ENCODE peak calls at places on chromosomes 12 and 14, in seven cellular contexts. One of them, this sample, is unnamed.

GRCh38 chr14:105073720-105074600 is 8.7 kb upstream of the GPR132 start:
- DNase-seq in WERI-Rb-1: no peak
- DNase-seq in NCI-H524: peak; percentile 81
- DNase-seq in GM12892: no peak
- DNase-seq in NCI-H748 treated with DMSO at 0.1 percent for 48 hours: no peak
- DNase-seq in cardiac fibroblast: no peak
- DNase-seq in endodermal cell: no peak
- DNase-seq in this sample: no peak

GRCh38 chr12:103667129-103667528 is 80.1 kb downstream of the STAB2 start:
- DNase-seq in WERI-Rb-1: no peak
- DNase-seq in NCI-H524: no peak
- DNase-seq in GM12892: no peak
- DNase-seq in NCI-H748 treated with DMSO at 0.1 percent for 48 hours: no peak
- DNase-seq in cardiac fibroblast: no peak
- DNase-seq in endodermal cell: no peak
- DNase-seq in this sample: no peak

GRCh38 chr14:50230601-50231474 is 540 bp downstream of the SOS2 start:
- DNase-seq in WERI-Rb-1: peak; percentile 40
- DNase-seq in NCI-H524: peak; percentile 69
- DNase-seq in GM12892: peak; percentile 23
- DNase-seq in NCI-H748 treated with DMSO at 0.1 percent for 48 hours: no peak
- DNase-seq in cardiac fibroblast: peak; percentile 66
- DNase-seq in endodermal cell: peak; percentile 73
- DNase-seq in this sample: peak; percentile 38

GRCh38 chr12:77891531-77892147 is 60.9 kb downstream of the NAV3 start:
- DNase-seq in WERI-Rb-1: no peak
- DNase-seq in NCI-H524: no peak
- DNase-seq in GM12892: no peak
- DNase-seq in NCI-H748 treated with DMSO at 0.1 percent for 48 hours: no peak
- DNase-seq in cardiac fibroblast: no peak
- DNase-seq in endodermal cell: no peak
- DNase-seq in this sample: no peak

GRCh38 chr12:13288937-13289643 is 92.6 kb downstream of the EMP1 start:
- DNase-seq in WERI-Rb-1: no peak
- DNase-seq in NCI-H524: no peak
- DNase-seq in GM12892: no peak
- DNase-seq in NCI-H748 treated with DMSO at 0.1 percent for 48 hours: no peak
- DNase-seq in cardiac fibroblast: no peak
- DNase-seq in endodermal cell: no peak
- DNase-seq in this sample: peak; percentile 7

GRCh38 chr12:126228936-126229335 is 1163.7 kb downstream of the AACS start:
- DNase-seq in WERI-Rb-1: no peak
- DNase-seq in NCI-H524: no peak
- DNase-seq in GM12892: no peak
- DNase-seq in NCI-H748 treated with DMSO at 0.1 percent for 48 hours: no peak
- DNase-seq in cardiac fibroblast: no peak
- DNase-seq in endodermal cell: no peak
- DNase-seq in this sample: no peak

GRCh38 chr14:80491131-80491530 is 279.8 kb upstream of the DIO2 start:
- DNase-seq in WERI-Rb-1: no peak
- DNase-seq in NCI-H524: no peak
- DNase-seq in GM12892: no peak
- DNase-seq in NCI-H748 treated with DMSO at 0.1 percent for 48 hours: peak; percentile 7
- DNase-seq in cardiac fibroblast: peak; percentile 55
- DNase-seq in endodermal cell: peak; percentile 69
- DNase-seq in this sample: no peak

GRCh38 chr12:65415826-65416225 is 137.3 kb downstream of the MSRB3 start:
- DNase-seq in WERI-Rb-1: no peak
- DNase-seq in NCI-H524: no peak
- DNase-seq in GM12892: no peak
- DNase-seq in NCI-H748 treated with DMSO at 0.1 percent for 48 hours: no peak
- DNase-seq in cardiac fibroblast: no peak
- DNase-seq in endodermal cell: no peak
- DNase-seq in this sample: no peak

GRCh38 chr14:104800600-104801283 is at the start of gene ZBTB42:
- DNase-seq in WERI-Rb-1: no peak
- DNase-seq in NCI-H524: no peak
- DNase-seq in GM12892: peak; percentile 76
- DNase-seq in NCI-H748 treated with DMSO at 0.1 percent for 48 hours: peak; percentile 60
- DNase-seq in cardiac fibroblast: peak; percentile 48
- DNase-seq in endodermal cell: peak; percentile 81
- DNase-seq in this sample: no peak

GRCh38 chr12:102024765-102025164 is 37.0 kb downstream of the WASHC3 start:
- DNase-seq in WERI-Rb-1: no peak
- DNase-seq in NCI-H524: no peak
- DNase-seq in GM12892: no peak
- DNase-seq in NCI-H748 treated with DMSO at 0.1 percent for 48 hours: no peak
- DNase-seq in cardiac fibroblast: peak; percentile 57
- DNase-seq in endodermal cell: no peak
- DNase-seq in this sample: no peak

GRCh38 chr14:33992274-33993050 is 41.6 kb upstream of the EGLN3 start:
- DNase-seq in WERI-Rb-1: no peak
- DNase-seq in NCI-H524: no peak
- DNase-seq in GM12892: no peak
- DNase-seq in NCI-H748 treated with DMSO at 0.1 percent for 48 hours: no peak
- DNase-seq in cardiac fibroblast: no peak
- DNase-seq in endodermal cell: no peak
- DNase-seq in this sample: no peak

GRCh38 chr12:48952691-48953090 is 4.6 kb downstream of the ARF3 start:
- DNase-seq in WERI-Rb-1: no peak
- DNase-seq in NCI-H524: peak; percentile 3
- DNase-seq in GM12892: no peak
- DNase-seq in NCI-H748 treated with DMSO at 0.1 percent for 48 hours: no peak
- DNase-seq in cardiac fibroblast: no peak
- DNase-seq in endodermal cell: no peak
- DNase-seq in this sample: no peak

GRCh38 chr14:104190396-104191000 is 52.1 kb downstream of the KIF26A start:
- DNase-seq in WERI-Rb-1: no peak
- DNase-seq in NCI-H524: no peak
- DNase-seq in GM12892: no peak
- DNase-seq in NCI-H748 treated with DMSO at 0.1 percent for 48 hours: no peak
- DNase-seq in cardiac fibroblast: no peak
- DNase-seq in endodermal cell: no peak
- DNase-seq in this sample: no peak

GRCh38 chr12:76417116-76417515 is 68.9 kb upstream of the BBS10 start:
- DNase-seq in WERI-Rb-1: no peak
- DNase-seq in NCI-H524: no peak
- DNase-seq in GM12892: no peak
- DNase-seq in NCI-H748 treated with DMSO at 0.1 percent for 48 hours: no peak
- DNase-seq in cardiac fibroblast: no peak
- DNase-seq in endodermal cell: no peak
- DNase-seq in this sample: no peak

GRCh38 chr12:114064497-114064896 is 98.4 kb upstream of the RBM19 start:
- DNase-seq in WERI-Rb-1: no peak
- DNase-seq in NCI-H524: no peak
- DNase-seq in GM12892: no peak
- DNase-seq in NCI-H748 treated with DMSO at 0.1 percent for 48 hours: no peak
- DNase-seq in cardiac fibroblast: no peak
- DNase-seq in endodermal cell: no peak
- DNase-seq in this sample: no peak

GRCh38 chr12:109458771-109459208 is 18.3 kb downstream of the KCTD10 start:
- DNase-seq in WERI-Rb-1: no peak
- DNase-seq in NCI-H524: no peak
- DNase-seq in GM12892: no peak
- DNase-seq in NCI-H748 treated with DMSO at 0.1 percent for 48 hours: peak; percentile 25
- DNase-seq in cardiac fibroblast: peak; percentile 51
- DNase-seq in endodermal cell: peak; percentile 87
- DNase-seq in this sample: no peak

GRCh38 chr12:26520154-26520553 is 312.8 kb downstream of the ITPR2 start:
- DNase-seq in WERI-Rb-1: no peak
- DNase-seq in NCI-H524: no peak
- DNase-seq in GM12892: no peak
- DNase-seq in NCI-H748 treated with DMSO at 0.1 percent for 48 hours: no peak
- DNase-seq in cardiac fibroblast: no peak
- DNase-seq in endodermal cell: no peak
- DNase-seq in this sample: no peak

GRCh38 chr12:132393991-132394949 is 64.9 kb upstream of the GALNT9 start:
- DNase-seq in WERI-Rb-1: peak; percentile 41
- DNase-seq in NCI-H524: no peak
- DNase-seq in GM12892: no peak
- DNase-seq in NCI-H748 treated with DMSO at 0.1 percent for 48 hours: no peak
- DNase-seq in cardiac fibroblast: no peak
- DNase-seq in endodermal cell: no peak
- DNase-seq in this sample: no peak

GRCh38 chr14:89029961-89030694 is 205.7 kb downstream of the TTC8 start:
- DNase-seq in WERI-Rb-1: no peak
- DNase-seq in NCI-H524: no peak
- DNase-seq in GM12892: no peak
- DNase-seq in NCI-H748 treated with DMSO at 0.1 percent for 48 hours: no peak
- DNase-seq in cardiac fibroblast: no peak
- DNase-seq in endodermal cell: no peak
- DNase-seq in this sample: no peak

GRCh38 chr14:92613008-92613658 is 99.6 kb downstream of the RIN3 start:
- DNase-seq in WERI-Rb-1: peak; percentile 75
- DNase-seq in NCI-H524: peak; percentile 61
- DNase-seq in GM12892: no peak
- DNase-seq in NCI-H748 treated with DMSO at 0.1 percent for 48 hours: peak; percentile 9
- DNase-seq in cardiac fibroblast: peak; percentile 23
- DNase-seq in endodermal cell: peak; percentile 96
- DNase-seq in this sample: no peak

GRCh38 chr14:100092832-100093231 is 27.6 kb downstream of the EVL start:
- DNase-seq in WERI-Rb-1: no peak
- DNase-seq in NCI-H524: no peak
- DNase-seq in GM12892: no peak
- DNase-seq in NCI-H748 treated with DMSO at 0.1 percent for 48 hours: no peak
- DNase-seq in cardiac fibroblast: no peak
- DNase-seq in endodermal cell: no peak
- DNase-seq in this sample: no peak

GRCh38 chr12:79534029-79534867 is 156.5 kb downstream of the PAWR start:
- DNase-seq in WERI-Rb-1: no peak
- DNase-seq in NCI-H524: peak; percentile 76
- DNase-seq in GM12892: no peak
- DNase-seq in NCI-H748 treated with DMSO at 0.1 percent for 48 hours: no peak
- DNase-seq in cardiac fibroblast: no peak
- DNase-seq in endodermal cell: no peak
- DNase-seq in this sample: no peak

GRCh38 chr12:6233121-6233971 is 33.1 kb downstream of the CD9 start:
- DNase-seq in WERI-Rb-1: no peak
- DNase-seq in NCI-H524: no peak
- DNase-seq in GM12892: no peak
- DNase-seq in NCI-H748 treated with DMSO at 0.1 percent for 48 hours: no peak
- DNase-seq in cardiac fibroblast: peak; percentile 26
- DNase-seq in endodermal cell: no peak
- DNase-seq in this sample: no peak

GRCh38 chr12:25827141-25827540 is 131.3 kb upstream of the RASSF8 start:
- DNase-seq in WERI-Rb-1: no peak
- DNase-seq in NCI-H524: no peak
- DNase-seq in GM12892: no peak
- DNase-seq in NCI-H748 treated with DMSO at 0.1 percent for 48 hours: no peak
- DNase-seq in cardiac fibroblast: no peak
- DNase-seq in endodermal cell: no peak
- DNase-seq in this sample: no peak

GRCh38 chr12:129127771-129128170 is 274.5 kb downstream of the GLT1D1 start:
- DNase-seq in WERI-Rb-1: no peak
- DNase-seq in NCI-H524: no peak
- DNase-seq in GM12892: no peak
- DNase-seq in NCI-H748 treated with DMSO at 0.1 percent for 48 hours: no peak
- DNase-seq in cardiac fibroblast: no peak
- DNase-seq in endodermal cell: peak; percentile 45
- DNase-seq in this sample: no peak

GRCh38 chr12:124286946-124287345 is 7.9 kb upstream of the RFLNA start:
- DNase-seq in WERI-Rb-1: no peak
- DNase-seq in NCI-H524: no peak
- DNase-seq in GM12892: no peak
- DNase-seq in NCI-H748 treated with DMSO at 0.1 percent for 48 hours: no peak
- DNase-seq in cardiac fibroblast: no peak
- DNase-seq in endodermal cell: no peak
- DNase-seq in this sample: no peak